ENCODE peak calls at places on chromosomes 6 and 20, in seven cellular contexts. J is endothelial cell of umbilical vein; N is CD8-positive, alpha-beta T cell; Q is CD8-positive, alpha-beta memory T cell; P is effector memory CD4-positive, alpha-beta T cell; X is PC-9; E is GM23248. Y is an unnamed sample.

GRCh38 chr6:136609878-136610706 is 59.9 kb upstream of the MAP7 start:
- DNase-seq in N (no peak), X (peak; percentile 100), P (no peak), E (peak; percentile 98), J (peak; percentile 98), Q (no peak), Y (peak; percentile 84)

GRCh38 chr20:14235355-14235754 is 102.1 kb downstream of the FLRT3 start:
- DNase-seq in P (no peak), N (no peak), Q (no peak), X (peak; percentile 51), J (no peak), E (peak; percentile 87), Y (no peak)

GRCh38 chr6:137926985-137927384 is 59.9 kb downstream of the TNFAIP3 start:
- DNase-seq in P (no peak), E (no peak), N (no peak), Q (no peak), X (no peak), J (no peak), Y (no peak)

GRCh38 chr6:6686748-6687601 is 98.5 kb downstream of the LY86 start:
- DNase-seq in N (peak; percentile 55), J (peak; percentile 96), E (peak; percentile 42), Q (no peak), P (no peak), X (peak; percentile 92), Y (peak; percentile 94)

GRCh38 chr6:150876598-150876997 is 11.1 kb downstream of the MTHFD1L start:
- DNase-seq in Q (no peak), P (no peak), J (no peak), N (no peak), E (peak; percentile 36), X (no peak), Y (peak; percentile 24)

GRCh38 chr20:32035398-32035852 is 16.6 kb upstream of the HCK start:
- DNase-seq in X (no peak), E (no peak), N (no peak), J (no peak), P (no peak), Q (no peak), Y (no peak)

GRCh38 chr6:90790058-90790457 is 203.2 kb upstream of the MAP3K7 start:
- DNase-seq in P (no peak), E (peak; percentile 51), X (no peak), J (no peak), Q (no peak), N (no peak), Y (no peak)

GRCh38 chr20:1933465-1933870 is 38.3 kb downstream of the SIRPA start:
- DNase-seq in E (peak; percentile 87), P (no peak), X (no peak), N (no peak), Q (no peak), J (no peak), Y (no peak)

GRCh38 chr6:165969184-165969583 is 198.5 kb downstream of the TBXT start:
- DNase-seq in N (no peak), P (no peak), X (no peak), E (no peak), J (no peak), Q (no peak), Y (no peak)

GRCh38 chr6:151059612-151060095 is 180.1 kb upstream of the AKAP12 start:
- DNase-seq in P (no peak), X (no peak), N (no peak), E (peak; percentile 14), J (peak; percentile 55), Q (no peak), Y (no peak)

GRCh38 chr6:32355018-32355417 is 16.7 kb downstream of the TSBP1 start:
- DNase-seq in Q (no peak), P (no peak), J (no peak), E (no peak), N (no peak), X (no peak), Y (no peak)

GRCh38 chr6:109056661-109057060 is 38.0 kb downstream of the SESN1 start:
- DNase-seq in Q (no peak), P (no peak), J (no peak), X (no peak), N (no peak), E (no peak), Y (no peak)
- H3K4me3 ChIP-seq in Q (no peak overlapping the region), P (no peak overlapping the region), J (no peak overlapping the region), X (no peak overlapping the region), N (no peak overlapping the region), E (no peak overlapping the region), Y (no peak overlapping the region)

GRCh38 chr6:36599791-36600209 is 5.6 kb downstream of the SRSF3 start:
- DNase-seq in J (no peak), Q (peak; percentile 68), P (peak; percentile 70), N (peak; percentile 65), E (peak; percentile 68), X (no peak), Y (no peak)
- H3K36me3 ChIP-seq in J (peaks cover 66% of the 10 kb centered on the region), Q (peaks cover 79% of the 10 kb centered on the region), P (peaks cover 79% of the 10 kb centered on the region), N (peaks cover 77% of the 10 kb centered on the region), E (peaks cover 90% of the 10 kb centered on the region), X (peaks cover 95% of the 10 kb centered on the region), Y (peaks cover 87% of the 10 kb centered on the region)

GRCh38 chr6:167121471-167121870 is 1.4 kb upstream of the CCR6 start:
- DNase-seq in Q (no peak), N (no peak), X (no peak), P (no peak), E (no peak), J (no peak), Y (no peak)

GRCh38 chr6:167119680-167120556 is 3.0 kb upstream of the CCR6 start:
- DNase-seq in P (peak; percentile 53), Q (peak; percentile 45), J (no peak), N (peak; percentile 72), X (no peak), E (no peak), Y (no peak)

GRCh38 chr6:167122041-167122826 is 662 bp upstream of the CCR6 start:
- DNase-seq in J (no peak), E (no peak), X (no peak), P (no peak), Q (no peak), N (no peak), Y (no peak)

GRCh38 chr6:167118839-167119238 is 4.1 kb upstream of the CCR6 start:
- DNase-seq in E (no peak), X (no peak), P (no peak), N (no peak), Q (no peak), J (no peak), Y (peak; percentile 36)

DNA sequence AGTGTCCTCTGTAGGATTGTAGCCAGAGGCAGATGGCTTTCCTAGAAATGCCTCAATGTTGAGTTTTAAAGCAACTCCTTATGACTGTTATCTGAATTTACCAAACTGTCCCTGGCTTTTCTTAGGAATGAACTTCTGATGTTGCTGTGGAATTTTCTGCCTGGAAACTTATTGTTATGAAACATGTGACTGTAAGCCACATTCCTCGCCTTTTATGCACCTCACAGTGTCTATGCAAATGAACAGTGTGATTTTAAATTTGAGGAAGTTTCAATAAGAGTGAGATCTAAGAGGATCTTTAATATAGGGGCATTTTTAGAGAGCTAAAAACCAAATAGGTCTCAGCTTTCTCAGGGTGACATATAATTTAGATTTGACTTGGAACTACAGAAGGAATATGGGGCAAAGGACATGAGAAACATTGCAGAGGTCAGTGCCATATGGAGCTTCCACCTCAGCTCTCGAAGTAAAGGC is 2.3 kb upstream of the CCR6 start:
- DNase-seq in J (no peak), N (no peak), X (no peak), P (no peak), Q (no peak), E (no peak), Y (no peak)
- H3K4me3 ChIP-seq in J (no peak overlapping the region), N (no peak overlapping the region), X (no peak overlapping the region), P (no peak overlapping the region), Q (no peak overlapping the region), E (no peak overlapping the region), Y (no peak overlapping the region)

GRCh38 chr6:63576147-63576772 is 4.0 kb downstream of the LOC128125822 start:
- DNase-seq in J (no peak), X (no peak), Q (no peak), N (no peak), P (no peak), E (no peak), Y (no peak)

GRCh38 chr6:63580704-63580961 is 8.4 kb downstream of the LOC128125822 start:
- DNase-seq in J (no peak), P (no peak), E (no peak), N (no peak), X (no peak), Q (no peak), Y (no peak)

GRCh38 chr6:63579937-63580703 is 7.8 kb downstream of the LOC128125822 start:
- DNase-seq in J (no peak), P (no peak), X (no peak), E (no peak), Q (no peak), N (no peak), Y (no peak)

GRCh38 chr6:63576985-63577712 is 4.9 kb downstream of the LOC128125822 start:
- DNase-seq in N (no peak), P (no peak), J (no peak), X (no peak), Q (no peak), E (no peak), Y (no peak)

GRCh38 chr6:63578757-63579156 is 6.5 kb downstream of the LOC128125822 start:
- DNase-seq in X (no peak), E (no peak), P (no peak), Q (no peak), J (no peak), N (no peak), Y (no peak)
- H3K36me3 ChIP-seq in X (peaks cover 45% of the 10 kb centered on the region), E (peaks cover 77% of the 10 kb centered on the region), P (peaks cover 52% of the 10 kb centered on the region), Q (peaks cover 42% of the 10 kb centered on the region), J (peaks cover 40% of the 10 kb centered on the region), N (peaks cover 27% of the 10 kb centered on the region), Y (peaks cover 65% of the 10 kb centered on the region)

GRCh38 chr6:75147512-75147911 is 58.3 kb downstream of the COL12A1 start:
- DNase-seq in E (peak; percentile 60), P (no peak), X (no peak), N (no peak), Q (no peak), J (no peak), Y (no peak)

GRCh38 chr6:75145211-75145610 is 60.6 kb downstream of the COL12A1 start:
- DNase-seq in P (no peak), J (no peak), E (no peak), Q (no peak), X (no peak), N (no peak), Y (no peak)

GRCh38 chr6:75144396-75144795 is 61.5 kb downstream of the COL12A1 start:
- DNase-seq in N (no peak), J (no peak), E (no peak), P (no peak), X (no peak), Q (no peak), Y (no peak)

GRCh38 chr6:75145976-75146375 is 59.9 kb downstream of the COL12A1 start:
- DNase-seq in N (no peak), X (no peak), E (no peak), Q (no peak), J (no peak), P (no peak), Y (no peak)

GRCh38 chr6:75143186-75143585 is 62.7 kb downstream of the COL12A1 start:
- DNase-seq in P (no peak), E (peak; percentile 91), X (no peak), Q (no peak), J (no peak), N (no peak), Y (no peak)
- H3K4me3 ChIP-seq in P (no peak overlapping the region), E (no peak overlapping the region), X (no peak overlapping the region), Q (no peak overlapping the region), J (no peak overlapping the region), N (no peak overlapping the region), Y (no peak overlapping the region)